ENCODE peak calls at places on chromosome 22, in ten cellular contexts. E, R, Q, B, O, P, M, X, L and Z are unnamed samples.

GRCh38 chr22:36763576-36763975 is 12.3 kb downstream of the IFT27 start:
- DNase-seq in E (no peak), R (no peak), Q (no peak), B (no peak), O (no peak), P (peak), M (peak), X (peak), L (no peak), Z (no peak)

GRCh38 chr22:35446365-35446764 is 46.4 kb downstream of the MCM5 start:
- DNase-seq in E (peak), R (no peak), Q (peak), B (no peak), O (no peak), P (no peak), M (no peak), X (no peak), L (no peak), Z (peak)

GRCh38 chr22:29617922-29618629 is 14.6 kb downstream of the NF2 start:
- DNase-seq in E (peak), R (no peak), Q (peak), B (no peak), O (peak), P (peak), M (no peak), X (no peak), L (no peak), Z (no peak)

GRCh38 chr22:19066531-19067271 is 55.5 kb downstream of the DGCR2 start:
- DNase-seq in E (no peak), R (no peak), Q (peak), B (no peak), O (no peak), P (no peak), M (peak), X (no peak), L (no peak), Z (no peak)

GRCh38 chr22:27207907-27208306 is 550.5 kb downstream of the MIAT start:
- DNase-seq in E (no peak), R (peak), Q (peak), B (no peak), O (no peak), P (no peak), M (no peak), X (no peak), L (no peak), Z (no peak)

GRCh38 chr22:17119481-17120202 is 1.5 kb downstream of the TMEM121B start:
- DNase-seq in E (no peak), R (no peak), Q (no peak), B (no peak), O (no peak), P (no peak), M (peak), X (no peak), L (no peak), Z (no peak)

GRCh38 chr22:23484651-23485050 is 95.4 kb downstream of the IGLL1 start:
- DNase-seq in E (no peak), R (no peak), Q (no peak), B (no peak), O (no peak), P (no peak), M (no peak), X (no peak), L (no peak), Z (no peak)

GRCh38 chr22:49356428-49356827 is 471.2 kb downstream of the BRD1 start:
- DNase-seq in E (no peak), R (no peak), Q (no peak), B (no peak), O (no peak), P (no peak), M (no peak), X (no peak), L (no peak), Z (no peak)

GRCh38 chr22:46378499-46379300 is 43.2 kb downstream of the TRMU start:
- DNase-seq in E (no peak), R (no peak), Q (no peak), B (no peak), O (no peak), P (peak), M (no peak), X (no peak), L (no peak), Z (no peak)

GRCh38 chr22:21030032-21030431 is 2.3 kb downstream of the SLC7A4 start:
- DNase-seq in E (no peak), R (no peak), Q (no peak), B (no peak), O (no peak), P (no peak), M (no peak), X (no peak), L (no peak), Z (no peak)

GRCh38 chr22:46072981-46073682 is 77.2 kb upstream of the PPARA start:
- DNase-seq in E (no peak), R (no peak), Q (no peak), B (no peak), O (no peak), P (peak), M (peak), X (no peak), L (no peak), Z (no peak)

GRCh38 chr22:46531776-46532175 is 5.6 kb downstream of the CELSR1 start:
- DNase-seq in E (no peak), R (no peak), Q (no peak), B (no peak), O (no peak), P (no peak), M (no peak), X (no peak), L (no peak), Z (no peak)

GRCh38 chr22:41915035-41915782 is at the start of gene SHISA8:
- DNase-seq in E (peak), R (no peak), Q (peak), B (no peak), O (no peak), P (no peak), M (peak), X (no peak), L (peak), Z (no peak)

GRCh38 chr22:37896181-37896592 is 9.9 kb upstream of the MICALL1 start:
- DNase-seq in E (peak), R (no peak), Q (no peak), B (no peak), O (no peak), P (peak), M (peak), X (no peak), L (peak), Z (no peak)

GRCh38 chr22:49251371-49251770 is 576.3 kb downstream of the BRD1 start:
- DNase-seq in E (no peak), R (no peak), Q (no peak), B (no peak), O (no peak), P (no peak), M (no peak), X (no peak), L (no peak), Z (no peak)

GRCh38 chr22:35842954-35843353 is 125.3 kb downstream of the APOL5 start:
- DNase-seq in E (peak), R (no peak), Q (peak), B (no peak), O (peak), P (peak), M (no peak), X (no peak), L (no peak), Z (no peak)

GRCh38 chr22:19448739-19449421 is 1.4 kb upstream of the C22orf39 start:
- DNase-seq in E (no peak), R (no peak), Q (no peak), B (no peak), O (no peak), P (no peak), M (no peak), X (no peak), L (peak), Z (no peak)

GRCh38 chr22:50627914-50628542 is at the start of gene ARSA:
- DNase-seq in E (peak), R (no peak), Q (peak), B (peak), O (no peak), P (peak), M (peak), X (peak), L (peak), Z (no peak)

GRCh38 chr22:20118572-20119020 is 1.6 kb upstream of the TRMT2A start:
- DNase-seq in E (no peak), R (no peak), Q (no peak), B (no peak), O (no peak), P (peak), M (peak), X (no peak), L (no peak), Z (no peak)

GRCh38 chr22:23688121-23688520 is 2.7 kb upstream of the RGL4 start:
- DNase-seq in E (no peak), R (no peak), Q (no peak), B (no peak), O (no peak), P (no peak), M (no peak), X (no peak), L (no peak), Z (no peak)

GRCh38 chr22:41140365-41140957 is 48.1 kb downstream of the EP300 start:
- DNase-seq in E (no peak), R (no peak), Q (no peak), B (no peak), O (no peak), P (no peak), M (no peak), X (no peak), L (no peak), Z (no peak)

GRCh38 chr22:35191412-35191811 is 65.9 kb upstream of the HMGXB4 start:
- DNase-seq in E (no peak), R (no peak), Q (peak), B (no peak), O (peak), P (no peak), M (no peak), X (no peak), L (no peak), Z (no peak)

GRCh38 chr22:24952837-24953293 is 349 bp downstream of the KIAA1671 start:
- DNase-seq in E (peak), R (no peak), Q (peak), B (no peak), O (peak), P (peak), M (peak), X (no peak), L (peak), Z (no peak)

GRCh38 chr22:42270178-42270511 is 308 bp downstream of the TCF20 start:
- DNase-seq in E (no peak), R (no peak), Q (no peak), B (no peak), O (peak), P (no peak), M (no peak), X (no peak), L (no peak), Z (no peak)

GRCh38 chr22:32708835-32709234 is 92.7 kb upstream of the TIMP3 start:
- DNase-seq in E (no peak), R (no peak), Q (no peak), B (no peak), O (no peak), P (no peak), M (no peak), X (no peak), L (no peak), Z (no peak)

GRCh38 chr22:36048911-36049677 is 20.5 kb upstream of the RBFOX2 start:
- DNase-seq in E (no peak), R (no peak), Q (no peak), B (no peak), O (no peak), P (no peak), M (no peak), X (no peak), L (no peak), Z (no peak)

GRCh38 chr22:25148149-25148691 is 51.4 kb upstream of the CRYBB3 start:
- DNase-seq in E (peak), R (no peak), Q (no peak), B (no peak), O (no peak), P (peak), M (no peak), X (peak), L (no peak), Z (no peak)

GRCh38 chr22:29308791-29309262 is 2.4 kb downstream of the GAS2L1 start:
- DNase-seq in E (no peak), R (no peak), Q (peak), B (no peak), O (no peak), P (no peak), M (no peak), X (no peak), L (peak), Z (no peak)

GRCh38 chr22:24002272-24002671 is 3.0 kb downstream of the GSTT4 start:
- DNase-seq in E (no peak), R (no peak), Q (no peak), B (no peak), O (no peak), P (no peak), M (no peak), X (no peak), L (no peak), Z (no peak)